ENCODE peak calls at places on chromosomes 7 and 10, in ten cellular contexts. One of them, this sample, is unnamed.
A peak's percentile ranks its signal among the peaks of the same experiment; 100 is the strongest.

GRCh38 chr7:129615018-129615417 is 3.5 kb downstream of the NRF1 start:
- DNase-seq in stomach: no peak
- DNase-seq in GM12878: peak; percentile 51
- DNase-seq in sigmoid colon: no peak
- DNase-seq in transverse colon: no peak
- DNase-seq in HepG2: peak; percentile 68
- DNase-seq in A549: no peak
- DNase-seq in SK-N-SH: no peak
- DNase-seq in tibial nerve: no peak
- DNase-seq in suprapubic skin: no peak
- DNase-seq in this sample: no peak

GRCh38 chr10:14008648-14009072 is 322.1 kb downstream of the FRMD4A start:
- DNase-seq in stomach: no peak
- DNase-seq in GM12878: no peak
- DNase-seq in sigmoid colon: no peak
- DNase-seq in transverse colon: no peak
- DNase-seq in HepG2: no peak
- DNase-seq in A549: no peak
- DNase-seq in SK-N-SH: no peak
- DNase-seq in tibial nerve: no peak
- DNase-seq in suprapubic skin: no peak
- DNase-seq in this sample: no peak

GRCh38 chr7:117173001-117173400 is 149.9 kb downstream of the WNT2 start:
- DNase-seq in stomach: no peak
- DNase-seq in GM12878: no peak
- DNase-seq in sigmoid colon: no peak
- DNase-seq in transverse colon: no peak
- DNase-seq in HepG2: no peak
- DNase-seq in A549: no peak
- DNase-seq in SK-N-SH: no peak
- DNase-seq in tibial nerve: no peak
- DNase-seq in suprapubic skin: no peak
- DNase-seq in this sample: no peak

GRCh38 chr10:13503745-13504463 is 24.9 kb downstream of the BEND7 start:
- DNase-seq in stomach: no peak
- DNase-seq in GM12878: no peak
- DNase-seq in sigmoid colon: no peak
- DNase-seq in transverse colon: no peak
- DNase-seq in HepG2: no peak
- DNase-seq in A549: no peak
- DNase-seq in SK-N-SH: no peak
- DNase-seq in tibial nerve: no peak
- DNase-seq in suprapubic skin: no peak
- DNase-seq in this sample: no peak

GRCh38 chr10:124710266-124710881 is 33.8 kb downstream of the FAM53B start:
- DNase-seq in stomach: no peak
- DNase-seq in GM12878: no peak
- DNase-seq in sigmoid colon: no peak
- DNase-seq in transverse colon: no peak
- DNase-seq in HepG2: no peak
- DNase-seq in A549: no peak
- DNase-seq in SK-N-SH: no peak
- DNase-seq in tibial nerve: no peak
- DNase-seq in suprapubic skin: no peak
- DNase-seq in this sample: no peak

GRCh38 chr10:24958701-24959392 is 6.4 kb upstream of the PRTFDC1 start:
- DNase-seq in stomach: no peak
- DNase-seq in GM12878: no peak
- DNase-seq in sigmoid colon: peak; percentile 82
- DNase-seq in transverse colon: peak; percentile 18
- DNase-seq in HepG2: no peak
- DNase-seq in A549: no peak
- DNase-seq in SK-N-SH: no peak
- DNase-seq in tibial nerve: no peak
- DNase-seq in suprapubic skin: no peak
- DNase-seq in this sample: no peak

GRCh38 chr7:50470250-50471163 is 20.4 kb upstream of the FIGNL1 start:
- DNase-seq in stomach: no peak
- DNase-seq in GM12878: no peak
- DNase-seq in sigmoid colon: no peak
- DNase-seq in transverse colon: no peak
- DNase-seq in HepG2: no peak
- DNase-seq in A549: no peak
- DNase-seq in SK-N-SH: no peak
- DNase-seq in tibial nerve: no peak
- DNase-seq in suprapubic skin: no peak
- DNase-seq in this sample: no peak

GRCh38 chr10:42646692-42647640 is 8.6 kb upstream of the ZNF33B start:
- DNase-seq in stomach: peak; percentile 45
- DNase-seq in GM12878: no peak
- DNase-seq in sigmoid colon: no peak
- DNase-seq in transverse colon: no peak
- DNase-seq in HepG2: no peak
- DNase-seq in A549: no peak
- DNase-seq in SK-N-SH: no peak
- DNase-seq in tibial nerve: no peak
- DNase-seq in suprapubic skin: no peak
- DNase-seq in this sample: no peak

GRCh38 chr7:158707610-158708009 is 3.0 kb upstream of the NCAPG2 start:
- DNase-seq in stomach: no peak
- DNase-seq in GM12878: no peak
- DNase-seq in sigmoid colon: no peak
- DNase-seq in transverse colon: no peak
- DNase-seq in HepG2: peak; percentile 81
- DNase-seq in A549: peak; percentile 33
- DNase-seq in SK-N-SH: no peak
- DNase-seq in tibial nerve: no peak
- DNase-seq in suprapubic skin: no peak
- DNase-seq in this sample: no peak

GRCh38 chr7:92644406-92645113 is 54.4 kb upstream of the FAM133B start:
- DNase-seq in stomach: no peak
- DNase-seq in GM12878: no peak
- DNase-seq in sigmoid colon: no peak
- DNase-seq in transverse colon: no peak
- DNase-seq in HepG2: no peak
- DNase-seq in A549: no peak
- DNase-seq in SK-N-SH: no peak
- DNase-seq in tibial nerve: no peak
- DNase-seq in suprapubic skin: no peak
- DNase-seq in this sample: no peak

GRCh38 chr7:44333971-44334733 is 8.8 kb upstream of the CAMK2B start:
- DNase-seq in stomach: no peak
- DNase-seq in GM12878: no peak
- DNase-seq in sigmoid colon: no peak
- DNase-seq in transverse colon: no peak
- DNase-seq in HepG2: no peak
- DNase-seq in A549: no peak
- DNase-seq in SK-N-SH: no peak
- DNase-seq in tibial nerve: no peak
- DNase-seq in suprapubic skin: no peak
- DNase-seq in this sample: no peak

GRCh38 chr7:79709574-79710409 is 256.3 kb upstream of the MAGI2 start:
- DNase-seq in stomach: no peak
- DNase-seq in GM12878: no peak
- DNase-seq in sigmoid colon: no peak
- DNase-seq in transverse colon: peak; percentile 15
- DNase-seq in HepG2: no peak
- DNase-seq in A549: peak; percentile 16
- DNase-seq in SK-N-SH: no peak
- DNase-seq in tibial nerve: no peak
- DNase-seq in suprapubic skin: no peak
- DNase-seq in this sample: no peak

GRCh38 chr10:6148251-6148691 is 54.5 kb upstream of the PFKFB3 start:
- DNase-seq in stomach: no peak
- DNase-seq in GM12878: no peak
- DNase-seq in sigmoid colon: no peak
- DNase-seq in transverse colon: peak; percentile 26
- DNase-seq in HepG2: no peak
- DNase-seq in A549: no peak
- DNase-seq in SK-N-SH: no peak
- DNase-seq in tibial nerve: no peak
- DNase-seq in suprapubic skin: no peak
- DNase-seq in this sample: no peak

GRCh38 chr7:40329601-40330153 is 194.9 kb downstream of the SUGCT start:
- DNase-seq in stomach: no peak
- DNase-seq in GM12878: no peak
- DNase-seq in sigmoid colon: no peak
- DNase-seq in transverse colon: no peak
- DNase-seq in HepG2: peak; percentile 52
- DNase-seq in A549: peak; percentile 53
- DNase-seq in SK-N-SH: peak; percentile 73
- DNase-seq in tibial nerve: no peak
- DNase-seq in suprapubic skin: no peak
- DNase-seq in this sample: no peak

DNA sequence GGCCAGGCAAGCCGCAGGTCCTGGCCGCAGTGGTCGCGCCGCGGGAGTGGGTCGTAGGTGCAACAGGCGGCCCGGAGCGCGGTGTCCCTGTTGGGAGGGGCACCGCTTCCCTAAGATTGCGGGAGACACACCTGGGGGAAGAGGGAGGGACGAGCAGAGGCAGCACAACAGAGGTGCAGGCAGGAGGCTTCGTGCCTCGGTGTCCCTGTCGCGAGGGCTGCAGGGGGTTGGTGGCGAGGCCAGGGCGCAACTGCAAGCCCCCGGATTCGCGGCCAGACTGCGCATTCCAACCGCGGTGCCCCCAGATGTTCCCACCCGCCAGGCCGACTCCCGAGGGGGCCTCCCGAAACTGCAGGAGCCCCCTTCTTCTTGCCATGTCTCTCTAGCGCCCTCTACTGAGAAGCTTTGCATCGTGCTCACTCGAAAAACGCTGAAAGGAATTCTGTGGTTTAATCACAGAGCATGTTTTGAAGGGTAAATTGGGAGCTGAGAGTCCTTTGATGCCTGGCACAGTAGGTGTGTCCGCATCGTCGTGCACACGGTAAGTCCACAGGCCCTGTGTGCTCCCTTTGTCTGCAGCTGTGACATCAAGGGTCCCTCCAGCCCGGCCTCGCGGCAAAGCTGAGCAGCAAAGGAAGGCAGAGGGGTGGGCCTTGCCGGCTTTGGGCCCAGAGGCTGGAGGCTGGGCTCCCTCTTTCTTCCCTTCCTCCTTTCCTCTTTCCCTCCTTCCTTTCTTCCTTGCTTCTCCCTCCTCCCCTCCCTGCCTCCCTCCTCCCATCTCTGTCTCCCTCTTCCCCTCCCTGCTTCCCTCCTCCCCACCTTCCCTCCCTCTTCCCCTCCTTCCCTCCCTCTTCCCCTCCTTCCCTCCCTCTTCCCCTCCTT is 6.2 kb upstream of the MBL2 start:
- DNase-seq in stomach: no peak
- DNase-seq in GM12878: no peak
- DNase-seq in sigmoid colon: no peak
- DNase-seq in transverse colon: no peak
- DNase-seq in HepG2: peak; percentile 41
- DNase-seq in A549: peak; percentile 31
- DNase-seq in SK-N-SH: peak; percentile 30
- DNase-seq in tibial nerve: no peak
- DNase-seq in suprapubic skin: no peak
- DNase-seq in this sample: no peak
- TF ChIP-seq EP300 in stomach: no peak
- TF ChIP-seq EP300 in GM12878: no peak
- TF ChIP-seq EP300 in sigmoid colon: no peak
- TF ChIP-seq EP300 in transverse colon: no peak
- TF ChIP-seq EP300 in HepG2: no peak
- TF ChIP-seq EP300 in A549: no peak
- TF ChIP-seq EP300 in SK-N-SH: no peak
- TF ChIP-seq EP300 in tibial nerve: no peak
- TF ChIP-seq EP300 in suprapubic skin: no peak
- TF ChIP-seq EP300 in this sample: no peak

DNA sequence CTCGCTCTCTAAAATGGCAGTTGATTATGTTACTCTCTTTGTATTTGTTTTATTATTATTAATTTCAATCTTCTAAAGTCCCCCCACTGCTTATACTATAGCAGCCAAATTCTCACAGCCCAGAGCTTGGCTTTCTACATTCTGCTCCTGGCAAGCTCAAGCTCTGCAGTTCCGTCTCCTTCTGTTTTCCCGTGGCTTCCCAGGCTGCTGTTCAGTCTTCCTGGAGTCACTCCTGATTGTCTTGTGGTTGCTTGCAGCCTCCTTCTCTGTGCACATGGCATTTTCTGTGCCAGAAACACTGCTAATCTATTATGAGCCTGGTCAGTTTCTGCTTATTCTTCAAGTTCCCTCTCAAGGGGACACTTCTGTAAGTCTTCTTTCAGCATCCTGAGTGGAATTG is 533.7 kb upstream of the IGFBP3 start:
- DNase-seq in stomach: no peak
- DNase-seq in GM12878: no peak
- DNase-seq in sigmoid colon: no peak
- DNase-seq in transverse colon: no peak
- DNase-seq in HepG2: no peak
- DNase-seq in A549: no peak
- DNase-seq in SK-N-SH: no peak
- DNase-seq in tibial nerve: no peak
- DNase-seq in suprapubic skin: no peak
- DNase-seq in this sample: no peak
- H3K4me3 ChIP-seq in stomach: no peak overlapping the region
- H3K4me3 ChIP-seq in GM12878: no peak overlapping the region
- H3K4me3 ChIP-seq in sigmoid colon: no peak overlapping the region
- H3K4me3 ChIP-seq in transverse colon: no peak overlapping the region
- H3K4me3 ChIP-seq in HepG2: no peak overlapping the region
- H3K4me3 ChIP-seq in A549: no peak overlapping the region
- H3K4me3 ChIP-seq in SK-N-SH: no peak overlapping the region
- H3K4me3 ChIP-seq in tibial nerve: no peak overlapping the region
- H3K4me3 ChIP-seq in suprapubic skin: no peak overlapping the region
- H3K4me3 ChIP-seq in this sample: no peak overlapping the region

GRCh38 chr10:73899401-73899780 is 11.5 kb upstream of the PLAU start:
- DNase-seq in stomach: no peak
- DNase-seq in GM12878: no peak
- DNase-seq in sigmoid colon: no peak
- DNase-seq in transverse colon: no peak
- DNase-seq in HepG2: no peak
- DNase-seq in A549: no peak
- DNase-seq in SK-N-SH: no peak
- DNase-seq in tibial nerve: no peak
- DNase-seq in suprapubic skin: no peak
- DNase-seq in this sample: no peak
- TF ChIP-seq EP300 in stomach: no peak
- TF ChIP-seq EP300 in GM12878: no peak
- TF ChIP-seq EP300 in sigmoid colon: no peak
- TF ChIP-seq EP300 in transverse colon: no peak
- TF ChIP-seq EP300 in HepG2: no peak
- TF ChIP-seq EP300 in A549: no peak
- TF ChIP-seq EP300 in SK-N-SH: no peak
- TF ChIP-seq EP300 in tibial nerve: no peak
- TF ChIP-seq EP300 in suprapubic skin: no peak
- TF ChIP-seq EP300 in this sample: no peak

DNA sequence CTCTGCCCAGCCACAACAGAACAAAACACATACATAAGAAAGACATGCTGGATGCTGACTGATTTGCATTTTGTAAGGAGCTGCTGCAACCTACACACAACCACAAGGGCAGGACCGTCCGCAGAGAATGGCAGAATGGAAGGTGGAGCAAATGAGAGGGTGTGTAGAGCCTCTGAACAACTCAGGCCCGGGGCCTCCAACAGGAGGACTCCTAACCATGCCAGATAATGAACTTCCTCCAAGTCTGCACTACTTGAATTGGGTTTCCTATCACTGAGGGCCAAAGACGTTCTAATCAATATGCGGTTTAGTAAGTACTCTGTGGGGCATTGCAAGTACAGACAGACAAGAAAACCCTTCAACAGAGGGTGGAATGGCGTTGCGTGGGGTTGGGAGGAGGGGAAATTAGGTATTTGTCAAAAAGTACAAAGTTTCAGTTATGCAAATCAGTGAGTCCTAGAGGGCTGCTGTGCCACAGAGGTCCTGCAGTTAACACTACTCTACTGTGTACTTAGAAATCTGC is 14.6 kb downstream of the VOPP1 start:
- DNase-seq in stomach: no peak
- DNase-seq in GM12878: peak; percentile 85
- DNase-seq in sigmoid colon: no peak
- DNase-seq in transverse colon: no peak
- DNase-seq in HepG2: no peak
- DNase-seq in A549: no peak
- DNase-seq in SK-N-SH: no peak
- DNase-seq in tibial nerve: no peak
- DNase-seq in suprapubic skin: no peak
- DNase-seq in this sample: no peak
- H3K4me3 ChIP-seq in stomach: no peak overlapping the region
- H3K4me3 ChIP-seq in GM12878: peak overlapping the region; percentile 70
- H3K4me3 ChIP-seq in sigmoid colon: no peak overlapping the region
- H3K4me3 ChIP-seq in transverse colon: no peak overlapping the region
- H3K4me3 ChIP-seq in HepG2: no peak overlapping the region
- H3K4me3 ChIP-seq in A549: no peak overlapping the region
- H3K4me3 ChIP-seq in SK-N-SH: no peak overlapping the region
- H3K4me3 ChIP-seq in tibial nerve: no peak overlapping the region
- H3K4me3 ChIP-seq in suprapubic skin: no peak overlapping the region
- H3K4me3 ChIP-seq in this sample: no peak overlapping the region